ENCODE peak calls at places on chromosome 1, in six cellular contexts. A is stimulated activated naive CD4-positive, alpha-beta T cell; L is amniotic stem cell; M is NCI-H2171 treated with DMSO at 0.1 percent for 48 hours; X is skeletal muscle cell; J is mesendoderm. Q is an unnamed sample.

GRCh38 chr1:177586429-177586828 is 383.4 kb downstream of the SEC16B start:
- DNase-seq in A (no peak), L (peak), M (no peak), X (peak), J (no peak), Q (no peak)

GRCh38 chr1:206672844-206673758 is 11.6 kb upstream of the MAPKAPK2 start:
- DNase-seq in A (no peak), L (no peak), M (no peak), X (no peak), J (no peak), Q (peak)

GRCh38 chr1:168806955-168807354 is 77.9 kb upstream of the DPT start:
- DNase-seq in A (peak), L (no peak), M (no peak), X (no peak), J (no peak), Q (no peak)

GRCh38 chr1:221871056-221871455 is 129.2 kb upstream of the DUSP10 start:
- DNase-seq in A (no peak), L (no peak), M (no peak), X (no peak), J (no peak), Q (no peak)

GRCh38 chr1:180163044-180163443 is 8.4 kb downstream of the QSOX1 start:
- DNase-seq in A (no peak), L (no peak), M (no peak), X (no peak), J (no peak), Q (no peak)

GRCh38 chr1:2229032-2229920 is 1.2 kb downstream of the SKI start:
- DNase-seq in A (peak), L (no peak), M (peak), X (no peak), J (peak), Q (peak)

GRCh38 chr1:95561244-95561840 is 327.3 kb downstream of the RWDD3 start:
- DNase-seq in A (no peak), L (no peak), M (no peak), X (no peak), J (no peak), Q (no peak)

GRCh38 chr1:156510709-156511108 is 10.1 kb upstream of the MEF2D start:
- DNase-seq in A (no peak), L (no peak), M (no peak), X (no peak), J (no peak), Q (no peak)

GRCh38 chr1:83883979-83884378 is 115.0 kb downstream of the TTLL7 start:
- DNase-seq in A (no peak), L (no peak), M (no peak), X (no peak), J (no peak), Q (no peak)

GRCh38 chr1:27574871-27575831 is 28.8 kb downstream of the AHDC1 start:
- DNase-seq in A (no peak), L (peak), M (peak), X (peak), J (peak), Q (peak)

GRCh38 chr1:209422281-209422680 is 161.2 kb upstream of the CAMK1G start:
- DNase-seq in A (no peak), L (no peak), M (no peak), X (no peak), J (no peak), Q (no peak)

GRCh38 chr1:11653616-11654570 is at the start of gene FBXO2:
- DNase-seq in A (no peak), L (no peak), M (no peak), X (no peak), J (peak), Q (peak)

GRCh38 chr1:84299536-84300260 is 1.8 kb upstream of the SAMD13 start:
- DNase-seq in A (no peak), L (no peak), M (no peak), X (no peak), J (no peak), Q (peak)

GRCh38 chr1:205813755-205814058 is 709 bp upstream of the SLC41A1 start:
- DNase-seq in A (no peak), L (no peak), M (no peak), X (no peak), J (no peak), Q (no peak)

GRCh38 chr1:167737169-167737568 is 15.4 kb downstream of the MPZL1 start:
- DNase-seq in A (no peak), L (no peak), M (no peak), X (no peak), J (no peak), Q (no peak)

GRCh38 chr1:64624446-64624766 is 120.5 kb upstream of the RAVER2 start:
- DNase-seq in A (no peak), L (no peak), M (peak), X (peak), J (no peak), Q (peak)

GRCh38 chr1:154344977-154345837 is 19.9 kb downstream of the ATP8B2 start:
- DNase-seq in A (peak), L (no peak), M (no peak), X (no peak), J (peak), Q (no peak)

GRCh38 chr1:51898090-51898734 is 19.7 kb upstream of the NRDC start:
- DNase-seq in A (no peak), L (no peak), M (no peak), X (peak), J (no peak), Q (no peak)

GRCh38 chr1:224676613-224677012 is 60.5 kb downstream of the CNIH3 start:
- DNase-seq in A (no peak), L (no peak), M (no peak), X (no peak), J (no peak), Q (no peak)

GRCh38 chr1:178037510-178038253 is 56.2 kb upstream of the RASAL2 start:
- DNase-seq in A (no peak), L (no peak), M (no peak), X (no peak), J (peak), Q (peak)

GRCh38 chr1:23040509-23040908 is 21.2 kb downstream of the KDM1A start:
- DNase-seq in A (no peak), L (no peak), M (no peak), X (no peak), J (no peak), Q (no peak)

GRCh38 chr1:53155534-53155933 is 13.1 kb upstream of the SLC1A7 start:
- DNase-seq in A (no peak), L (no peak), M (peak), X (no peak), J (no peak), Q (no peak)

GRCh38 chr1:181251001-181251712 is 162.7 kb downstream of the IER5 start:
- DNase-seq in A (no peak), L (no peak), M (no peak), X (peak), J (no peak), Q (no peak)

GRCh38 chr1:154481058-154481457 is 21.0 kb upstream of the TDRD10 start:
- DNase-seq in A (no peak), L (no peak), M (peak), X (no peak), J (peak), Q (peak)

GRCh38 chr1:32247452-32247851 is 430 bp downstream of the FAM167B start:
- DNase-seq in A (no peak), L (no peak), M (no peak), X (no peak), J (no peak), Q (no peak)

GRCh38 chr1:227451954-227452353 is 111.4 kb upstream of the ZNF678 start:
- DNase-seq in A (no peak), L (no peak), M (no peak), X (no peak), J (no peak), Q (no peak)

GRCh38 chr1:97869441-97869840 is 51.4 kb downstream of the DPYD start:
- DNase-seq in A (no peak), L (no peak), M (no peak), X (no peak), J (no peak), Q (no peak)

GRCh38 chr1:5915587-5916571 is 76.3 kb downstream of the NPHP4 start:
- DNase-seq in A (peak), L (peak), M (peak), X (no peak), J (peak), Q (peak)

GRCh38 chr1:203570805-203571204 is 55.8 kb upstream of the ATP2B4 start:
- DNase-seq in A (no peak), L (no peak), M (no peak), X (no peak), J (no peak), Q (no peak)

GRCh38 chr1:201268604-201269151 is 14.6 kb upstream of the PKP1 start:
- DNase-seq in A (no peak), L (peak), M (peak), X (peak), J (no peak), Q (peak)

GRCh38 chr1:44881011-44881632 is 38.1 kb upstream of the PTCH2 start:
- DNase-seq in A (no peak), L (peak), M (no peak), X (peak), J (no peak), Q (no peak)

GRCh38 chr1:191453487-191453886 is 704.8 kb upstream of the RGS18 start:
- DNase-seq in A (no peak), L (no peak), M (no peak), X (no peak), J (no peak), Q (no peak)

GRCh38 chr1:116556289-116557006 is 14.4 kb downstream of the CD58 start:
- DNase-seq in A (no peak), L (no peak), M (peak), X (no peak), J (no peak), Q (no peak)

GRCh38 chr1:94783342-94784264 is 36.6 kb upstream of the SLC44A3 start:
- DNase-seq in A (no peak), L (no peak), M (no peak), X (peak), J (no peak), Q (no peak)

GRCh38 chr1:47934243-47934805 is 62.9 kb downstream of the TRABD2B start:
- DNase-seq in A (no peak), L (no peak), M (peak), X (peak), J (peak), Q (no peak)

GRCh38 chr1:185565314-185565713 is 168.9 kb upstream of the HMCN1 start:
- DNase-seq in A (no peak), L (no peak), M (peak), X (no peak), J (peak), Q (no peak)

GRCh38 chr1:9438431-9439073 is 100.7 kb upstream of the SLC25A33 start:
- DNase-seq in A (no peak), L (no peak), M (no peak), X (peak), J (peak), Q (no peak)

GRCh38 chr1:6358757-6359567 is 34.6 kb downstream of the ACOT7 start:
- DNase-seq in A (peak), L (peak), M (no peak), X (no peak), J (peak), Q (peak)